ENCODE peak calls at places on chromosomes 6 and 20, in six cellular contexts. D is neural progenitor cell, R is breast epithelium, B is GM23338, S is testis, P is bronchial epithelial cell. Q is an unnamed sample. For H3K27me3, the result is how much of the 10 kb centered on the place peaks cover.

GRCh38 chr6:141562181-141562800 is 570.4 kb upstream of the GJE1 start:
- DNase-seq in D (peak), R (no peak), B (peak), S (peak), P (no peak), Q (no peak)

GRCh38 chr20:44134897-44135810 is 51.8 kb downstream of the JPH2 start:
- DNase-seq in D (no peak), R (no peak), B (no peak), S (no peak), P (no peak), Q (no peak)

GRCh38 chr20:61959301-61959700 is 106.4 kb downstream of the TAF4 start:
- DNase-seq in D (peak), R (no peak), B (peak), S (peak), P (no peak), Q (no peak)

GRCh38 chr20:33933469-33933909 is 60.2 kb upstream of the RALY start:
- DNase-seq in D (peak), R (peak), B (peak), S (peak), P (peak), Q (peak)

GRCh38 chr6:132860254-132860653 is 45.9 kb downstream of the RPS12 start:
- DNase-seq in D (no peak), R (no peak), B (no peak), S (no peak), P (no peak), Q (no peak)

GRCh38 chr6:99612551-99613397 is 6.1 kb downstream of the PRDM13 start:
- DNase-seq in D (peak), R (no peak), B (peak), S (no peak), P (no peak), Q (no peak)

GRCh38 chr6:163463180-163463579 is 48.7 kb downstream of the QKI start:
- DNase-seq in D (no peak), R (no peak), B (no peak), S (no peak), P (no peak), Q (no peak)

GRCh38 chr6:48985025-48985424 is 478.0 kb downstream of the MMUT start:
- DNase-seq in D (no peak), R (no peak), B (no peak), S (no peak), P (peak), Q (no peak)

GRCh38 chr6:31441368-31442267 is 38.2 kb downstream of the MICA start:
- DNase-seq in D (peak), R (peak), B (peak), S (peak), P (peak), Q (peak)

GRCh38 chr6:155646443-155646842 is 190.8 kb upstream of the NOX3 start:
- DNase-seq in D (no peak), R (no peak), B (no peak), S (no peak), P (no peak), Q (no peak)

GRCh38 chr6:11596640-11597237 is 59.2 kb downstream of the TMEM170B start:
- DNase-seq in D (no peak), R (no peak), B (no peak), S (no peak), P (peak), Q (no peak)

GRCh38 chr6:119495230-119495683 is 145.7 kb upstream of the MAN1A1 start:
- DNase-seq in D (no peak), R (no peak), B (no peak), S (no peak), P (no peak), Q (peak)

GRCh38 chr20:60749804-60750602 is 502.1 kb upstream of the CDH4 start:
- DNase-seq in D (no peak), R (no peak), B (peak), S (peak), P (no peak), Q (no peak)
- TF ChIP-seq CTCF in D (no peak), R (no peak), B (peak), S (no peak), P (no peak), Q (no peak)

GRCh38 chr6:16305246-16305725 is 66.9 kb downstream of the GMPR start:
- DNase-seq in D (no peak), R (no peak), B (no peak), S (no peak), P (no peak), Q (no peak)

GRCh38 chr6:16299861-16300260 is 61.5 kb downstream of the GMPR start:
- DNase-seq in D (no peak), R (no peak), B (no peak), S (no peak), P (no peak), Q (no peak)

GRCh38 chr6:16305788-16306187 is 67.4 kb downstream of the GMPR start:
- DNase-seq in D (no peak), R (no peak), B (no peak), S (no peak), P (no peak), Q (no peak)

GRCh38 chr6:16302721-16303552 is 64.5 kb downstream of the GMPR start:
- DNase-seq in D (peak), R (no peak), B (peak), S (peak), P (peak), Q (no peak)

GRCh38 chr6:16301511-16301910 is 63.1 kb downstream of the GMPR start:
- DNase-seq in D (no peak), R (no peak), B (no peak), S (no peak), P (no peak), Q (no peak)
- H3K27me3 ChIP-seq in D (under half), R (under half), B (under half), S (under half), P (under half), Q (under half)

GRCh38 chr6:37302086-37302686 is 44.2 kb upstream of the TMEM217 start:
- DNase-seq in D (no peak), R (no peak), B (no peak), S (no peak), P (no peak), Q (no peak)

GRCh38 chr6:37304766-37305165 is 46.8 kb upstream of the TMEM217 start:
- DNase-seq in D (no peak), R (no peak), B (no peak), S (no peak), P (no peak), Q (no peak)

GRCh38 chr6:37306026-37306425 is 47.8 kb upstream of the RNF8 start:
- DNase-seq in D (no peak), R (no peak), B (no peak), S (no peak), P (peak), Q (no peak)

GRCh38 chr6:37303091-37303620 is 45.2 kb upstream of the TMEM217 start:
- DNase-seq in D (no peak), R (no peak), B (no peak), S (no peak), P (no peak), Q (no peak)

GRCh38 chr6:37303891-37304503 is 46.1 kb upstream of the TMEM217 start:
- DNase-seq in D (peak), R (no peak), B (peak), S (peak), P (peak), Q (no peak)
- TF ChIP-seq CTCF in D (peak), R (peak), B (peak), S (peak), P (peak), Q (no peak)

GRCh38 chr20:22807045-22807444 is 222.7 kb upstream of the FOXA2 start:
- DNase-seq in D (no peak), R (no peak), B (no peak), S (no peak), P (peak), Q (no peak)
- H3K27me3 ChIP-seq in D (under half), R (under half), B (under half), S (under half), P (under half), Q (under half)

GRCh38 chr6:124798942-124799496 is 163.2 kb upstream of the RNF217 start:
- DNase-seq in D (no peak), R (no peak), B (no peak), S (no peak), P (no peak), Q (no peak)
- TF ChIP-seq CTCF in D (peak), R (no peak), B (peak), S (no peak), P (no peak), Q (no peak)